ENCODE peak calls at places on chromosomes 6 and 20, in six cellular contexts. V is GM23338, R is SK-N-SH, F is HCT116, N is GM12878, B is K562. G is an unnamed sample. For H3K4me1 and H3K36me3, the result is how much of the 10 kb centered on the place peaks cover.

GRCh38 chr6:156798091-156798735 is 21.0 kb downstream of the ARID1B start:
- DNase-seq in N (no peak), V (no peak), F (no peak), B (no peak), R (no peak), G (no peak)

GRCh38 chr6:126696921-126697693 is 357.2 kb downstream of the CENPW start:
- DNase-seq in F (no peak), V (no peak), R (peak), N (no peak), B (no peak), G (no peak)

GRCh38 chr6:127532991-127533390 is 13.9 kb upstream of the MTCL3 start:
- DNase-seq in N (no peak), R (no peak), V (no peak), F (no peak), B (no peak), G (no peak)

GRCh38 chr6:159102373-159103160 is 57.8 kb upstream of the TAGAP start:
- DNase-seq in R (no peak), N (no peak), F (no peak), B (no peak), V (no peak), G (no peak)

GRCh38 chr20:40583195-40583594 is 105.8 kb downstream of the MAFB start:
- DNase-seq in R (no peak), F (no peak), B (no peak), V (no peak), N (no peak), G (no peak)

GRCh38 chr6:32074996-32075532 is 34.1 kb downstream of the TNXB start:
- DNase-seq in V (no peak), B (no peak), F (no peak), R (no peak), N (no peak), G (no peak)

GRCh38 chr6:23728707-23729106 is 397.3 kb upstream of the NRSN1 start:
- DNase-seq in R (no peak), F (no peak), V (peak), B (no peak), N (no peak), G (no peak)

GRCh38 chr6:169452117-169452868 is 198.6 kb upstream of the THBS2 start:
- DNase-seq in V (no peak), F (peak), N (no peak), R (peak), B (peak), G (peak)

GRCh38 chr6:21263531-21264287 is 329.8 kb upstream of the SOX4 start:
- DNase-seq in R (no peak), B (peak), F (no peak), N (peak), V (no peak), G (no peak)

GRCh38 chr6:7136859-7137334 is 29.1 kb downstream of the RREB1 start:
- DNase-seq in B (peak), F (no peak), V (no peak), N (peak), R (no peak), G (no peak)

GRCh38 chr20:38434310-38434741 is 802 bp downstream of the SNHG17 start:
- DNase-seq in F (no peak), B (peak), V (peak), N (no peak), R (peak), G (no peak)

GRCh38 chr6:29553268-29554057 is 6.1 kb downstream of the UBD start:
- DNase-seq in B (no peak), F (no peak), R (peak), N (no peak), V (peak), G (no peak)

GRCh38 chr20:37984018-37984785 is 49.1 kb downstream of the TTI1 start:
- DNase-seq in F (no peak), R (peak), N (no peak), V (no peak), B (no peak), G (no peak)

GRCh38 chr6:123808556-123808955 is 4.9 kb downstream of the NKAIN2 start:
- DNase-seq in F (no peak), R (no peak), N (no peak), B (no peak), V (peak), G (no peak)

GRCh38 chr6:54283877-54284860 is 24.1 kb upstream of the TINAG start:
- DNase-seq in N (no peak), F (no peak), R (no peak), V (no peak), B (no peak), G (no peak)

GRCh38 chr6:125749864-125750691 is 646 bp downstream of the HEY2 start:
- DNase-seq in B (peak), R (no peak), V (peak), N (no peak), F (no peak), G (no peak)

GRCh38 chr6:252775-253526 is 39.3 kb upstream of the DUSP22 start:
- DNase-seq in B (no peak), N (peak), R (no peak), F (no peak), V (no peak), G (no peak)

GRCh38 chr6:87661503-87661902 is 40.5 kb downstream of the AKIRIN2 start:
- DNase-seq in R (no peak), F (no peak), V (no peak), N (no peak), B (no peak), G (no peak)

GRCh38 chr20:56653221-56653620 is 24.1 kb downstream of the TFAP2C start:
- DNase-seq in F (no peak), N (no peak), B (no peak), R (no peak), V (no peak), G (no peak)

GRCh38 chr20:7346562-7346961 is 579.1 kb downstream of the BMP2 start:
- DNase-seq in B (no peak), N (no peak), F (no peak), V (no peak), R (no peak), G (no peak)

GRCh38 chr20:43799150-43799711 is 72.4 kb upstream of the GTSF1L start:
- DNase-seq in B (no peak), F (no peak), V (no peak), R (peak), N (no peak), G (no peak)

GRCh38 chr6:3200682-3201081 is 26.8 kb downstream of the TUBB2B start:
- DNase-seq in R (no peak), N (no peak), V (no peak), B (no peak), F (no peak), G (no peak)

GRCh38 chr6:44078795-44079671 is 48.2 kb downstream of the MRPL14 start:
- DNase-seq in N (no peak), R (peak), B (peak), F (peak), V (peak), G (no peak)

GRCh38 chr6:1312193-1312443 is 220 bp downstream of the FOXQ1 start:
- DNase-seq in B (no peak), N (no peak), R (peak), F (no peak), V (no peak), G (no peak)

GRCh38 chr20:3250091-3250504 is 11.1 kb upstream of the SLC4A11 start:
- DNase-seq in F (no peak), V (peak), N (no peak), R (no peak), B (peak), G (no peak)

GRCh38 chr6:67683960-67684359 is 951.1 kb upstream of the ADGRB3 start:
- DNase-seq in B (no peak), F (no peak), N (no peak), R (no peak), V (no peak), G (peak)

GRCh38 chr20:1468117-1468624 is 1.5 kb upstream of the NSFL1C start:
- DNase-seq in V (no peak), B (no peak), R (no peak), N (no peak), F (no peak), G (no peak)
- H3K4me1 ChIP-seq in V (under half), B (under half), R (under half), N (under half), F (under half), G (under half)

GRCh38 chr6:42123379-42124103 is 18.9 kb downstream of the C6orf132 start:
- DNase-seq in F (no peak), R (no peak), N (no peak), V (no peak), B (no peak), G (no peak)
- TF ChIP-seq REST in F (no peak), R (no peak), N (no peak), V (no peak), B (no peak), G (no peak)

DNA sequence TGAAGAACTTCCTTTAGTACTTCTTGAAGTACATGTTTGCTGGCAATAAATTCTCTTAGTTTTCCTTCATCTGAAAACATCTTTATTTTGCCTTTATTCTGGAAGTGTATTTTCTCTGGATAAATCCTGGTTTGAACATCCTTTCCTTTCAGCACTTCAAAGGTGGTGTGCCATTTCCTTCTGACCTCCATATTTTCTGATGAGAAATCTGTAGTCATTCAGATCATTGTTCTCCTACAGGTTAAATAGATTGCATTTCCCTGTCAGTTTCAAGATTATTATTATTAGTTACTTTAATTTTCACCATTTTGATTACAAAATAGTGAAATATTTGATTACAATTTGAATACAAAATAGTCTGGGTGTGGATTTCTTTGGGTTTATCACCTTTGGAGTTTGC is 134.5 kb downstream of the CDH26 start:
- DNase-seq in B (no peak), F (no peak), N (no peak), V (no peak), R (no peak), G (no peak)
- H3K36me3 ChIP-seq in B (under half), F (under half), N (under half), V (under half), R (under half), G (under half)

GRCh38 chr20:19926581-19926980 is 90.6 kb upstream of the NAA20 start:
- DNase-seq in N (no peak), V (no peak), F (no peak), B (no peak), R (no peak), G (no peak)

GRCh38 chr20:19929749-19930148 is 87.4 kb upstream of the NAA20 start:
- DNase-seq in R (no peak), B (no peak), F (no peak), N (no peak), V (no peak), G (no peak)

GRCh38 chr20:19928379-19929360 is 88.5 kb upstream of the NAA20 start:
- DNase-seq in V (no peak), N (no peak), F (no peak), B (no peak), R (no peak), G (no peak)

GRCh38 chr20:19932170-19932667 is 84.9 kb upstream of the NAA20 start:
- DNase-seq in N (no peak), V (no peak), B (no peak), F (no peak), R (peak), G (no peak)

GRCh38 chr20:19930461-19930860 is 86.7 kb upstream of the NAA20 start:
- DNase-seq in B (no peak), R (no peak), N (no peak), V (no peak), F (no peak), G (no peak)
- H3K4me1 ChIP-seq in B (under half), R (under half), N (under half), V (under half), F (under half), G (under half)

GRCh38 chr6:52360028-52360427 is 1.9 kb upstream of the PAQR8 start:
- DNase-seq in B (no peak), V (no peak), N (no peak), R (peak), F (no peak), G (no peak)

GRCh38 chr6:52359403-52359802 is 2.5 kb upstream of the PAQR8 start:
- DNase-seq in B (no peak), F (no peak), R (no peak), N (no peak), V (no peak), G (no peak)

GRCh38 chr6:52361347-52361944 is 505 bp upstream of the PAQR8 start:
- DNase-seq in N (no peak), R (no peak), B (peak), V (peak), F (no peak), G (no peak)

GRCh38 chr6:52361945-52362442 is at the start of gene PAQR8:
- DNase-seq in B (peak), N (no peak), R (peak), V (peak), F (peak), G (no peak)

GRCh38 chr6:52360601-52361346 is 1.2 kb upstream of the PAQR8 start:
- DNase-seq in V (no peak), B (no peak), F (no peak), R (peak), N (no peak), G (no peak)
- TF ChIP-seq REST in V (no peak), B (no peak), F (no peak), R (no peak), N (no peak), G (no peak)

GRCh38 chr20:34104059-34104458 is 8.0 kb downstream of the EIF2S2 start:
- DNase-seq in V (no peak), B (no peak), R (no peak), F (no peak), N (no peak), G (no peak)
- H3K36me3 ChIP-seq in V (half or more), B (half or more), R (half or more), F (under half), N (half or more), G (half or more)

GRCh38 chr20:50810063-50810462 is 15.2 kb downstream of the BCAS4 start:
- DNase-seq in R (no peak), B (no peak), V (no peak), F (no peak), N (no peak), G (no peak)

GRCh38 chr20:50813101-50813643 is 18.3 kb downstream of the BCAS4 start:
- DNase-seq in F (no peak), R (no peak), V (no peak), B (no peak), N (no peak), G (no peak)

GRCh38 chr20:50813801-50814200 is 18.9 kb downstream of the BCAS4 start:
- DNase-seq in R (no peak), F (no peak), V (no peak), N (no peak), B (no peak), G (no peak)

GRCh38 chr20:50814438-50815161 is 19.7 kb downstream of the BCAS4 start:
- DNase-seq in N (no peak), V (no peak), R (no peak), F (no peak), B (no peak), G (no peak)

GRCh38 chr20:50810842-50811241 is 16.0 kb downstream of the BCAS4 start:
- DNase-seq in R (no peak), B (no peak), F (no peak), N (no peak), V (no peak), G (no peak)
- H3K4me1 ChIP-seq in R (under half), B (under half), F (under half), N (half or more), V (under half), G (under half)

GRCh38 chr6:91097316-91097878 is 510.5 kb upstream of the MAP3K7 start:
- DNase-seq in F (no peak), R (no peak), N (no peak), V (no peak), B (no peak), G (no peak)

GRCh38 chr6:91099501-91099900 is 512.6 kb upstream of the MAP3K7 start:
- DNase-seq in R (no peak), N (no peak), B (no peak), F (no peak), V (no peak), G (no peak)

GRCh38 chr6:91094806-91095475 is 508.1 kb upstream of the MAP3K7 start:
- DNase-seq in N (no peak), F (no peak), B (no peak), R (no peak), V (no peak), G (no peak)

GRCh38 chr6:91094341-91094740 is 507.5 kb upstream of the MAP3K7 start:
- DNase-seq in R (no peak), B (no peak), V (no peak), N (no peak), F (no peak), G (no peak)

GRCh38 chr6:91098006-91098405 is 511.1 kb upstream of the MAP3K7 start:
- DNase-seq in V (no peak), F (no peak), R (no peak), N (no peak), B (no peak), G (no peak)
- TF ChIP-seq REST in V (no peak), F (no peak), R (no peak), N (no peak), B (no peak), G (no peak)

GRCh38 chr20:51713213-51713598 is 55.0 kb downstream of the ATP9A start:
- DNase-seq in N (no peak), R (no peak), V (no peak), F (no peak), B (no peak), G (no peak)

GRCh38 chr20:51711426-51711825 is 56.8 kb downstream of the ATP9A start:
- DNase-seq in N (no peak), F (no peak), V (no peak), R (no peak), B (no peak), G (no peak)

GRCh38 chr20:51712501-51713212 is 55.5 kb downstream of the ATP9A start:
- DNase-seq in V (peak), B (peak), R (peak), N (no peak), F (peak), G (no peak)

GRCh38 chr20:51715873-51716215 is 52.3 kb downstream of the ATP9A start:
- DNase-seq in F (no peak), B (no peak), R (peak), V (no peak), N (no peak), G (no peak)

DNA sequence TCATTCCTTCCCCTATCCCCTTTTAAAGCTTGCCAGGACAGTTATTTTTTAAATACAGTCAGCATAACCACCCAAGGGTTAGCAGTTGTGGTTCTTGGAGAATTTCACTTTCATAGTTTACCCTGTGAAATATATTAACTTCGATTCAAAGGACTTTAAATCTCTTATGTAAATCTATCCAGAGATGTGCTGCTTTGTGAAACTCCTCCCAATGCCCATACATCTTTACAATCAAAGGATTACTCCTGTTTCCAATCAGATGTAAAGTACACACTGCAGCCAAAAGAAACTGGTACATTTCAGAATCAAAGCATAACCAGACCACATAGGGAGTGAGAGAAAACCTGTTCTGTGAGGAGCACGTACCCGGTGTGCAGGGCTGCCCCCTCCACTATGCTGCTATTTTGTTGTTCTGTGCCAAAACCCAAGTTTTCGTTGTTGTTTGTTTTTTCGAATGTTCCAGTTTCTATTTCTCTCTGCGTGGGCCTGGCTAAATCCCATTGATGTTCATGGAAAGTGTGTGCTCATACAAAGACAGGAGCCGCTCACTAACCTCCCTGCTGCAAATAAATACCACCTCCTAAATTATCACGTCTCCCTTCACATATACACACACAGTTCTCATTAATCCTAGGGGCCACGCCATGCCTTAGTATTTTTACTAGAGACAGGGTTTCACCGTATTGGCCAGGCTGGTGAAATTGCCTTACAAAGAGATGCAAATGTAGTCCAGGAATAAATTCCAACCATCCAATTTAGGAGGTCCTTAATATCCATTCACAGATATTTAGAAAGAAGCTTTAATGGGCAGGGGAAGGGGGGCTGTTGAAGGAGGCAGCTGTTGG is 52.9 kb downstream of the ATP9A start:
- DNase-seq in N (no peak), R (peak), F (no peak), B (no peak), V (no peak), G (no peak)
- H3K36me3 ChIP-seq in N (under half), R (under half), F (under half), B (under half), V (under half), G (under half)

GRCh38 chr6:25038992-25039391 is 103.2 kb upstream of the RIPOR2 start:
- DNase-seq in V (no peak), B (no peak), N (no peak), F (no peak), R (no peak), G (no peak)
- H3K4me1 ChIP-seq in V (under half), B (under half), N (under half), F (under half), R (under half), G (under half)

G was measured in Panc1.